ENCODE peak calls at places on chromosomes 4 and X, in four cellular contexts. One of them, this sample, is unnamed. For H3K4me1, the result is how much of the 10 kb centered on the place peaks cover.

GRCh38 chrX:48698306-48698705 is 1.8 kb downstream of the SUV39H1 start:
- DNase-seq in stomach: no peak
- DNase-seq in prostate gland: no peak
- DNase-seq in H1: no peak
- DNase-seq in this sample: no peak

GRCh38 chr4:81314897-81315470 is 100.0 kb upstream of the PRKG2 start:
- DNase-seq in stomach: no peak
- DNase-seq in prostate gland: no peak
- DNase-seq in H1: no peak
- DNase-seq in this sample: no peak

GRCh38 chr4:102344520-102344954 is 745 bp downstream of the SLC39A8 start:
- DNase-seq in stomach: peak
- DNase-seq in prostate gland: peak
- DNase-seq in H1: no peak
- DNase-seq in this sample: peak

GRCh38 chr4:27048350-27049100 is 187.9 kb downstream of the STIM2 start:
- DNase-seq in stomach: no peak
- DNase-seq in prostate gland: no peak
- DNase-seq in H1: no peak
- DNase-seq in this sample: peak

GRCh38 chr4:113810906-113811305 is 49.4 kb upstream of the CAMK2D start:
- DNase-seq in stomach: no peak
- DNase-seq in prostate gland: no peak
- DNase-seq in H1: no peak
- DNase-seq in this sample: no peak

GRCh38 chr4:161457311-161457710 is 706.5 kb downstream of the FSTL5 start:
- DNase-seq in stomach: no peak
- DNase-seq in prostate gland: no peak
- DNase-seq in H1: no peak
- DNase-seq in this sample: no peak

GRCh38 chr4:2570551-2571222 is 34.2 kb downstream of the FAM193A start:
- DNase-seq in stomach: no peak
- DNase-seq in prostate gland: no peak
- DNase-seq in H1: no peak
- DNase-seq in this sample: no peak

GRCh38 chr4:17385403-17385802 is 126.5 kb downstream of the QDPR start:
- DNase-seq in stomach: no peak
- DNase-seq in prostate gland: no peak
- DNase-seq in H1: no peak
- DNase-seq in this sample: no peak

GRCh38 chr4:173346074-173346473 is 11.9 kb upstream of the HMGB2 start:
- DNase-seq in stomach: no peak
- DNase-seq in prostate gland: no peak
- DNase-seq in H1: no peak
- DNase-seq in this sample: no peak

GRCh38 chr4:40626183-40626990 is 3.3 kb downstream of the RBM47 start:
- DNase-seq in stomach: no peak
- DNase-seq in prostate gland: peak
- DNase-seq in H1: no peak
- DNase-seq in this sample: no peak

GRCh38 chrX:103513067-103513466 is 6.2 kb downstream of the RAB40A start:
- DNase-seq in stomach: no peak
- DNase-seq in prostate gland: no peak
- DNase-seq in H1: no peak
- DNase-seq in this sample: no peak

GRCh38 chr4:8401665-8402064 is 38.9 kb downstream of the ACOX3 start:
- DNase-seq in stomach: no peak
- DNase-seq in prostate gland: no peak
- DNase-seq in H1: no peak
- DNase-seq in this sample: no peak

GRCh38 chr4:42644897-42645296 is 12.0 kb downstream of the ATP8A1 start:
- DNase-seq in stomach: no peak
- DNase-seq in prostate gland: no peak
- DNase-seq in H1: no peak
- DNase-seq in this sample: no peak

GRCh38 chr4:42642136-42642797 is 14.6 kb downstream of the ATP8A1 start:
- DNase-seq in stomach: no peak
- DNase-seq in prostate gland: no peak
- DNase-seq in H1: no peak
- DNase-seq in this sample: no peak

GRCh38 chr4:42641696-42642095 is 15.2 kb downstream of the ATP8A1 start:
- DNase-seq in stomach: no peak
- DNase-seq in prostate gland: no peak
- DNase-seq in H1: no peak
- DNase-seq in this sample: no peak

GRCh38 chr4:42646013-42646784 is 10.7 kb downstream of the ATP8A1 start:
- DNase-seq in stomach: no peak
- DNase-seq in prostate gland: no peak
- DNase-seq in H1: no peak
- DNase-seq in this sample: no peak

GRCh38 chr4:42643685-42644084 is 13.2 kb downstream of the ATP8A1 start:
- DNase-seq in stomach: no peak
- DNase-seq in prostate gland: no peak
- DNase-seq in H1: no peak
- DNase-seq in this sample: no peak
- TF ChIP-seq POLR2AphosphoS5 in stomach: no peak
- TF ChIP-seq POLR2AphosphoS5 in prostate gland: no peak
- TF ChIP-seq POLR2AphosphoS5 in H1: no peak
- TF ChIP-seq POLR2AphosphoS5 in this sample: no peak

DNA sequence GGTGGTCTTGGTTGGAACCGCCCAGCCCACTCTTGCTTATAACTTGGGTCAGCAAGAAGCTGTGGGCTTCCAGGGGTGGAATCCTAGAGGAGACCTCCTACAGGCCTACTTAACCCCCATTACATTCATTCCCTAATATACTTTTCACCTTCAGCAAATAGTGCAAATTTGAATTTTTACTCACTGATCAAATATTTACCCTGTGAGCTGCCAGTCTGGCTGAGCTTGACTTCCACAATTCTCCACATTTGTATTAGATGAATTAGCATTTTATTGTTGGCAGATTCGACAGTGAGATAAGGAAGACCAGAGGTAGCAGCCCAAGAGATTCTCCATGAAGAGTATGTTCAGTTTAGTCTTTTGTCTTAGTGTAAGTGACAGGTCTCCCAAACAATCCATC is 199.6 kb downstream of the BCOR start:
- DNase-seq in stomach: no peak
- DNase-seq in prostate gland: no peak
- DNase-seq in H1: no peak
- DNase-seq in this sample: no peak
- H3K4me1 ChIP-seq in stomach: under half
- H3K4me1 ChIP-seq in prostate gland: under half
- H3K4me1 ChIP-seq in H1: under half
- H3K4me1 ChIP-seq in this sample: under half

GRCh38 chr4:112234952-112235609 is 3.5 kb downstream of the AP1AR start:
- DNase-seq in stomach: peak
- DNase-seq in prostate gland: peak
- DNase-seq in H1: no peak
- DNase-seq in this sample: peak

GRCh38 chr4:112225157-112225556 is 6.4 kb upstream of the AP1AR start:
- DNase-seq in stomach: no peak
- DNase-seq in prostate gland: no peak
- DNase-seq in H1: no peak
- DNase-seq in this sample: no peak

GRCh38 chr4:112231779-112232713 is at the start of gene AP1AR:
- DNase-seq in stomach: peak
- DNase-seq in prostate gland: peak
- DNase-seq in H1: no peak
- DNase-seq in this sample: peak

GRCh38 chr4:112236040-112236439 is 4.5 kb downstream of the AP1AR start:
- DNase-seq in stomach: no peak
- DNase-seq in prostate gland: no peak
- DNase-seq in H1: no peak
- DNase-seq in this sample: no peak

DNA sequence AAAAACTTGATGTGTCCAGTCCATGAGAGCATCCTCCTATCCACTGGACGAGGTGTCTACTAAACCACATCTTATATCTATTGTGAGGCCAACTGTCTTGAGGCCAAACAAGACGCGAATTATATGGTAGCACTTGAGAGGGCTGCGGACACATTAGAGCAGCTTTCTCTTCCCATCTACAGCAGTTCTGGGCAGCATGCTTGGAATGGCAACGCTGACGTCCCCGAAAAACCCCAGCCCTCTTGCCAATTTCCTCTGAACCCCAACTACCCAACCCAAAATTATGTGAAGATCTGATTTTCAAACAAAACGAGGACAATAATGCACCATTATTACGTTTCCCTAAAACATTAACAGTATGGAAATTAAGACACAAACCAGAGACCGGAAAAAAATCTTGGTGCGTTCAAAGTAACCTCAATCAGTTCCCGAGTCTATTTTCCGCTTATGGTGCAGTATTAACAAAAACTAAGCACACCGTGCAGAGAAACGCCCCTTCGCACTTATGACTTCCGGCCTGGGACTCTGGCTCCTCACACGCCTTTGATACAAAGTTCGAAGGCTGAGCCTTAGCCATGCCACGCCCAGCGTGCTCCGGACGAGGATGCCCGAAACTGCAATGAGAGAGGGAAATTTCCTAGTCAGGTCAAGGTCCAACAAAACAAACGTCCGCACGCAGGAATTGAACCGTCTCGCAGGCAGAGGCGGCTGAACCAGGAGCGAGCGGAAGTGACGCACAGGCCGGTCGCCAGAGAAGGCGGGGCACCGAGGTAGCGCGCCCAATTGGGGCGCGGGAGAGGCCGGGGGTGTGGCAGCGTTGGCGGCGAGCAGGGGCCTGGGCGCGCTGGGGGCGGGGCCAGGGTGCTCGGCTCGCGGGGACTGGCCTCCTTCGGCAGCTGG is 458 bp upstream of the AP1AR start:
- DNase-seq in stomach: peak
- DNase-seq in prostate gland: peak
- DNase-seq in H1: peak
- DNase-seq in this sample: peak
- TF ChIP-seq POLR2AphosphoS5 in stomach: no peak
- TF ChIP-seq POLR2AphosphoS5 in prostate gland: peak
- TF ChIP-seq POLR2AphosphoS5 in H1: no peak
- TF ChIP-seq POLR2AphosphoS5 in this sample: peak

DNA sequence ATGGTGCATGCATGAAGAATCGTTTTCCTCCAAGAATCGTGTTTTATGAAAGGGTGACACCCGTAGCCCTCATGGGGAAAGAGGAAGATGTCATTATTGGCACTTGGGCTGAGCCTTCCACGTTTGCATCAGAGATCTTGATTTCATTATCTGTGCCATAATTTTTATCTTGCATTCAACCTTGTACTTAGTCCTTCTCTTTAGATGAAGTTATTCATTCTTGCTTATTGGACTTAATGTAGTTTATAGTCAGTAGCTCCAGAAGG is 66.8 kb downstream of the GAB1 start:
- DNase-seq in stomach: no peak
- DNase-seq in prostate gland: no peak
- DNase-seq in H1: no peak
- DNase-seq in this sample: no peak
- H3K4me1 ChIP-seq in stomach: under half
- H3K4me1 ChIP-seq in prostate gland: under half
- H3K4me1 ChIP-seq in H1: under half
- H3K4me1 ChIP-seq in this sample: under half

GRCh38 chr4:13484749-13485345 is 707 bp upstream of the RAB28 start:
- DNase-seq in stomach: no peak
- DNase-seq in prostate gland: no peak
- DNase-seq in H1: no peak
- DNase-seq in this sample: peak
- TF ChIP-seq POLR2AphosphoS5 in stomach: no peak
- TF ChIP-seq POLR2AphosphoS5 in prostate gland: no peak
- TF ChIP-seq POLR2AphosphoS5 in H1: no peak
- TF ChIP-seq POLR2AphosphoS5 in this sample: no peak

This sample was measured in HCT116.